ENCODE peak calls at places on chromosomes 4 and X, in five cellular contexts. X is retina, Y is substantia nigra, E is non-pigmented ciliary epithelial cell, G is GM04504. T is an unnamed sample.

GRCh38 chr4:43763029-43763610 is 685.5 kb downstream of the KCTD8 start:
- DNase-seq in E (no peak), Y (no peak), G (no peak), X (no peak), T (peak; percentile 11)

GRCh38 chrX:136193771-136194170 is 46.4 kb downstream of the FHL1 start:
- DNase-seq in X (no peak), E (no peak), Y (no peak), G (no peak), T (no peak)

GRCh38 chr4:45292844-45293243 is 566.5 kb upstream of the GNPDA2 start:
- DNase-seq in E (no peak), X (no peak), Y (no peak), G (no peak), T (no peak)

GRCh38 chrX:30918480-30918879 is 29.4 kb upstream of the TAB3 start:
- DNase-seq in X (no peak), Y (no peak), E (no peak), G (no peak), T (no peak)

GRCh38 chr4:6331018-6331417 is 61.4 kb downstream of the WFS1 start:
- DNase-seq in G (no peak), E (no peak), X (no peak), Y (no peak), T (no peak)

GRCh38 chrX:30504309-30504708 is 73.3 kb downstream of the TASL start:
- DNase-seq in G (peak; percentile 10), E (no peak), X (no peak), Y (no peak), T (no peak)

GRCh38 chrX:100731441-100732281 is at the start of gene SYTL4:
- DNase-seq in X (peak; percentile 49), E (no peak), Y (no peak), G (no peak), T (peak; percentile 49)

GRCh38 chr4:107603430-107603829 is 116.6 kb downstream of the PAPSS1 start:
- DNase-seq in Y (no peak), G (peak; percentile 28), E (no peak), X (no peak), T (no peak)

GRCh38 chrX:16552546-16552945 is 97.4 kb upstream of the S100G start:
- DNase-seq in X (no peak), Y (no peak), E (peak; percentile 5), G (no peak), T (no peak)

GRCh38 chr4:147773261-147774184 is 41.6 kb downstream of the ARHGAP10 start:
- DNase-seq in E (no peak), X (no peak), Y (no peak), G (no peak), T (no peak)

GRCh38 chr4:17103231-17103630 is 204.8 kb upstream of the LDB2 start:
- DNase-seq in X (no peak), G (peak; percentile 49), Y (no peak), E (peak; percentile 84), T (no peak)

GRCh38 chrX:42102586-42103282 is 179.4 kb upstream of the CASK start:
- DNase-seq in Y (no peak), X (no peak), G (no peak), E (no peak), T (no peak)

GRCh38 chr4:8559524-8560264 is 20.5 kb upstream of the GPR78 start:
- DNase-seq in Y (no peak), X (no peak), E (no peak), G (no peak), T (no peak)

GRCh38 chr4:169167958-169168357 is 102.8 kb downstream of the SH3RF1 start:
- DNase-seq in Y (no peak), X (no peak), G (no peak), E (no peak), T (no peak)

GRCh38 chr4:176910646-176911045 is 117.9 kb upstream of the VEGFC start:
- DNase-seq in X (no peak), Y (no peak), E (no peak), G (no peak), T (no peak)

GRCh38 chrX:6325437-6325836 is 96.8 kb upstream of the NLGN4X start:
- DNase-seq in X (no peak), Y (no peak), G (no peak), E (no peak), T (no peak)

GRCh38 chr4:33482773-33483172 is 2761.5 kb downstream of the ARAP2 start:
- DNase-seq in G (no peak), Y (no peak), X (no peak), E (no peak), T (no peak)

GRCh38 chr4:1715002-1715761 is 3.1 kb upstream of the SLBP start:
- DNase-seq in E (no peak), G (no peak), Y (no peak), X (no peak), T (peak; percentile 27)

GRCh38 chr4:143514432-143514831 is 930 bp downstream of the SMARCA5 start:
- DNase-seq in Y (peak; percentile 3), E (no peak), G (no peak), X (peak; percentile 86), T (peak; percentile 49)

GRCh38 chr4:169274033-169274432 is 3.3 kb upstream of the SH3RF1 start:
- DNase-seq in G (no peak), X (no peak), E (no peak), Y (no peak), T (no peak)

GRCh38 chr4:78684196-78685079 is 91.7 kb upstream of the BMP2K start:
- DNase-seq in G (no peak), E (no peak), Y (no peak), X (no peak), T (no peak)

GRCh38 chr4:129342820-129343219 is 246.9 kb downstream of the C4orf33 start:
- DNase-seq in X (no peak), G (peak; percentile 47), E (no peak), Y (no peak), T (no peak)

T was measured in nephron progenitor cell.